ENCODE peak calls at places on chromosomes 7 and 10, in seven cellular contexts. One of them, this sample, is unnamed.

GRCh38 chr10:113882240-113882639 is 27.8 kb downstream of the NHLRC2 start:
- DNase-seq in BJ: no peak
- DNase-seq in choroid plexus epithelial cell: no peak
- DNase-seq in GM13977: no peak
- DNase-seq in AG20443: no peak
- DNase-seq in stimulated activated effector memory CD8-positive, alpha-beta T cell treated with anti-CD3 and anti-CD28 coated beads, Interleukin-12 subunit alpha, Interleukin-12 subunit beta, amount 100 ng/mL, for 72 hours: no peak
- DNase-seq in ovary: no peak
- DNase-seq in this sample: no peak

GRCh38 chr10:117661316-117661715 is 118.8 kb downstream of the EMX2 start:
- DNase-seq in AG20443: no peak
- DNase-seq in stimulated activated effector memory CD8-positive, alpha-beta T cell treated with anti-CD3 and anti-CD28 coated beads, Interleukin-12 subunit alpha, Interleukin-12 subunit beta, amount 100 ng/mL, for 72 hours: no peak
- DNase-seq in GM13977: no peak
- DNase-seq in choroid plexus epithelial cell: no peak
- DNase-seq in ovary: no peak
- DNase-seq in BJ: no peak
- DNase-seq in this sample: no peak

GRCh38 chr7:40643664-40644063 is 508.9 kb downstream of the SUGCT start:
- DNase-seq in ovary: no peak
- DNase-seq in AG20443: no peak
- DNase-seq in GM13977: no peak
- DNase-seq in choroid plexus epithelial cell: no peak
- DNase-seq in stimulated activated effector memory CD8-positive, alpha-beta T cell treated with anti-CD3 and anti-CD28 coated beads, Interleukin-12 subunit alpha, Interleukin-12 subunit beta, amount 100 ng/mL, for 72 hours: no peak
- DNase-seq in BJ: no peak
- DNase-seq in this sample: no peak

GRCh38 chr7:126026421-126027088 is 1096.9 kb upstream of the POT1 start:
- DNase-seq in stimulated activated effector memory CD8-positive, alpha-beta T cell treated with anti-CD3 and anti-CD28 coated beads, Interleukin-12 subunit alpha, Interleukin-12 subunit beta, amount 100 ng/mL, for 72 hours: no peak
- DNase-seq in AG20443: no peak
- DNase-seq in BJ: no peak
- DNase-seq in ovary: no peak
- DNase-seq in choroid plexus epithelial cell: peak
- DNase-seq in GM13977: no peak
- DNase-seq in this sample: no peak

GRCh38 chr7:140455743-140456142 is 23.6 kb downstream of the MKRN1 start:
- DNase-seq in GM13977: no peak
- DNase-seq in ovary: no peak
- DNase-seq in AG20443: no peak
- DNase-seq in BJ: no peak
- DNase-seq in stimulated activated effector memory CD8-positive, alpha-beta T cell treated with anti-CD3 and anti-CD28 coated beads, Interleukin-12 subunit alpha, Interleukin-12 subunit beta, amount 100 ng/mL, for 72 hours: no peak
- DNase-seq in choroid plexus epithelial cell: no peak
- DNase-seq in this sample: no peak

GRCh38 chr7:117251687-117252086 is 71.2 kb downstream of the WNT2 start:
- DNase-seq in AG20443: peak
- DNase-seq in choroid plexus epithelial cell: peak
- DNase-seq in stimulated activated effector memory CD8-positive, alpha-beta T cell treated with anti-CD3 and anti-CD28 coated beads, Interleukin-12 subunit alpha, Interleukin-12 subunit beta, amount 100 ng/mL, for 72 hours: no peak
- DNase-seq in GM13977: peak
- DNase-seq in ovary: no peak
- DNase-seq in BJ: no peak
- DNase-seq in this sample: peak

GRCh38 chr7:87038993-87039716 is 20.3 kb downstream of the ELAPOR2 start:
- DNase-seq in GM13977: no peak
- DNase-seq in ovary: no peak
- DNase-seq in BJ: no peak
- DNase-seq in AG20443: no peak
- DNase-seq in stimulated activated effector memory CD8-positive, alpha-beta T cell treated with anti-CD3 and anti-CD28 coated beads, Interleukin-12 subunit alpha, Interleukin-12 subunit beta, amount 100 ng/mL, for 72 hours: no peak
- DNase-seq in choroid plexus epithelial cell: no peak
- DNase-seq in this sample: no peak

GRCh38 chr10:7587168-7587864 is 79.5 kb downstream of the ITIH5 start:
- DNase-seq in BJ: no peak
- DNase-seq in ovary: no peak
- DNase-seq in choroid plexus epithelial cell: no peak
- DNase-seq in AG20443: no peak
- DNase-seq in GM13977: no peak
- DNase-seq in stimulated activated effector memory CD8-positive, alpha-beta T cell treated with anti-CD3 and anti-CD28 coated beads, Interleukin-12 subunit alpha, Interleukin-12 subunit beta, amount 100 ng/mL, for 72 hours: no peak
- DNase-seq in this sample: no peak

GRCh38 chr10:49058341-49059255 is 56.7 kb downstream of the VSTM4 start:
- DNase-seq in choroid plexus epithelial cell: no peak
- DNase-seq in AG20443: no peak
- DNase-seq in BJ: no peak
- DNase-seq in stimulated activated effector memory CD8-positive, alpha-beta T cell treated with anti-CD3 and anti-CD28 coated beads, Interleukin-12 subunit alpha, Interleukin-12 subunit beta, amount 100 ng/mL, for 72 hours: no peak
- DNase-seq in ovary: peak
- DNase-seq in GM13977: no peak
- DNase-seq in this sample: no peak

GRCh38 chr7:36084485-36085091 is 68.5 kb upstream of the EEPD1 start:
- DNase-seq in GM13977: no peak
- DNase-seq in AG20443: peak
- DNase-seq in choroid plexus epithelial cell: peak
- DNase-seq in ovary: peak
- DNase-seq in BJ: peak
- DNase-seq in stimulated activated effector memory CD8-positive, alpha-beta T cell treated with anti-CD3 and anti-CD28 coated beads, Interleukin-12 subunit alpha, Interleukin-12 subunit beta, amount 100 ng/mL, for 72 hours: no peak
- DNase-seq in this sample: peak

GRCh38 chr7:101870361-101871062 is 53.1 kb downstream of the CUX1 start:
- DNase-seq in ovary: no peak
- DNase-seq in BJ: no peak
- DNase-seq in AG20443: no peak
- DNase-seq in choroid plexus epithelial cell: no peak
- DNase-seq in GM13977: no peak
- DNase-seq in stimulated activated effector memory CD8-positive, alpha-beta T cell treated with anti-CD3 and anti-CD28 coated beads, Interleukin-12 subunit alpha, Interleukin-12 subunit beta, amount 100 ng/mL, for 72 hours: no peak
- DNase-seq in this sample: peak

GRCh38 chr7:140649566-140650205 is 9.1 kb upstream of the DENND2A start:
- DNase-seq in choroid plexus epithelial cell: peak
- DNase-seq in BJ: no peak
- DNase-seq in stimulated activated effector memory CD8-positive, alpha-beta T cell treated with anti-CD3 and anti-CD28 coated beads, Interleukin-12 subunit alpha, Interleukin-12 subunit beta, amount 100 ng/mL, for 72 hours: no peak
- DNase-seq in AG20443: no peak
- DNase-seq in GM13977: no peak
- DNase-seq in ovary: peak
- DNase-seq in this sample: peak

GRCh38 chr10:114634607-114634974 is 23.5 kb downstream of the ABLIM1 start:
- DNase-seq in GM13977: no peak
- DNase-seq in stimulated activated effector memory CD8-positive, alpha-beta T cell treated with anti-CD3 and anti-CD28 coated beads, Interleukin-12 subunit alpha, Interleukin-12 subunit beta, amount 100 ng/mL, for 72 hours: no peak
- DNase-seq in AG20443: peak
- DNase-seq in ovary: peak
- DNase-seq in choroid plexus epithelial cell: peak
- DNase-seq in BJ: peak
- DNase-seq in this sample: peak

GRCh38 chr7:151115836-151116418 is 29.7 kb downstream of the AGAP3 start:
- DNase-seq in ovary: no peak
- DNase-seq in choroid plexus epithelial cell: no peak
- DNase-seq in stimulated activated effector memory CD8-positive, alpha-beta T cell treated with anti-CD3 and anti-CD28 coated beads, Interleukin-12 subunit alpha, Interleukin-12 subunit beta, amount 100 ng/mL, for 72 hours: no peak
- DNase-seq in AG20443: no peak
- DNase-seq in BJ: no peak
- DNase-seq in GM13977: no peak
- DNase-seq in this sample: no peak

GRCh38 chr10:94224656-94225055 is 138.1 kb downstream of the NOC3L start:
- DNase-seq in BJ: peak
- DNase-seq in AG20443: peak
- DNase-seq in ovary: no peak
- DNase-seq in GM13977: no peak
- DNase-seq in choroid plexus epithelial cell: no peak
- DNase-seq in stimulated activated effector memory CD8-positive, alpha-beta T cell treated with anti-CD3 and anti-CD28 coated beads, Interleukin-12 subunit alpha, Interleukin-12 subunit beta, amount 100 ng/mL, for 72 hours: no peak
- DNase-seq in this sample: peak

GRCh38 chr10:102918817-102919236 is 733 bp downstream of the CNNM2 start:
- DNase-seq in AG20443: peak
- DNase-seq in ovary: no peak
- DNase-seq in GM13977: peak
- DNase-seq in BJ: no peak
- DNase-seq in stimulated activated effector memory CD8-positive, alpha-beta T cell treated with anti-CD3 and anti-CD28 coated beads, Interleukin-12 subunit alpha, Interleukin-12 subunit beta, amount 100 ng/mL, for 72 hours: no peak
- DNase-seq in choroid plexus epithelial cell: no peak
- DNase-seq in this sample: peak